ENCODE peak calls at places on chromosomes 13 and 19, in seven cellular contexts. L, A, P, W, C, S and X are unnamed samples.

GRCh38 chr13:110341445-110342247 is 34.6 kb downstream of the COL4A2 start:
- DNase-seq in L (no peak), A (peak), P (no peak), W (no peak), C (no peak), S (peak), X (no peak)

GRCh38 chr13:32124743-32125142 is 93.2 kb downstream of the FRY start:
- DNase-seq in L (no peak), A (no peak), P (no peak), W (no peak), C (no peak), S (no peak), X (no peak)

GRCh38 chr19:50803633-50804419 is 13.6 kb downstream of the ACP4 start:
- DNase-seq in L (no peak), A (no peak), P (peak), W (peak), C (no peak), S (no peak), X (peak)

GRCh38 chr19:55336101-55336500 is 3.6 kb upstream of the KMT5C start:
- DNase-seq in L (no peak), A (no peak), P (no peak), W (no peak), C (no peak), S (no peak), X (no peak)

GRCh38 chr13:61685683-61686013 is 270.0 kb upstream of the PCDH20 start:
- DNase-seq in L (no peak), A (no peak), P (no peak), W (peak), C (peak), S (peak), X (no peak)

GRCh38 chr13:20160346-20161274 is at the start of gene GJA3:
- DNase-seq in L (no peak), A (peak), P (peak), W (peak), C (no peak), S (peak), X (peak)

GRCh38 chr13:33252103-33252502 is 33.5 kb downstream of the STARD13 start:
- DNase-seq in L (no peak), A (peak), P (no peak), W (no peak), C (no peak), S (no peak), X (no peak)

GRCh38 chr13:95608640-95609280 is 35.7 kb downstream of the DZIP1 start:
- DNase-seq in L (no peak), A (no peak), P (no peak), W (no peak), C (no peak), S (no peak), X (no peak)

GRCh38 chr13:47133024-47133445 is 236.2 kb upstream of the HTR2A start:
- DNase-seq in L (no peak), A (no peak), P (no peak), W (no peak), C (no peak), S (peak), X (no peak)

GRCh38 chr13:110676511-110677204 is 29.3 kb downstream of the CARS2 start:
- DNase-seq in L (no peak), A (no peak), P (peak), W (no peak), C (no peak), S (no peak), X (no peak)

GRCh38 chr13:105702441-105702840 is 833.0 kb downstream of the EFNB2 start:
- DNase-seq in L (no peak), A (no peak), P (no peak), W (no peak), C (no peak), S (no peak), X (no peak)

GRCh38 chr13:44573790-44574465 is 2.2 kb downstream of the TSC22D1 start:
- DNase-seq in L (no peak), A (no peak), P (no peak), W (no peak), C (no peak), S (peak), X (peak)

GRCh38 chr19:30390356-30390988 is 18.3 kb downstream of the ZNF536 start:
- DNase-seq in L (no peak), A (no peak), P (no peak), W (no peak), C (peak), S (no peak), X (no peak)

GRCh38 chr19:13053761-13054604 is 48.7 kb downstream of the LYL1 start:
- DNase-seq in L (peak), A (peak), P (no peak), W (no peak), C (peak), S (peak), X (peak)

GRCh38 chr13:68099616-68100015 is 869.5 kb upstream of the PCDH9 start:
- DNase-seq in L (no peak), A (no peak), P (no peak), W (no peak), C (no peak), S (peak), X (no peak)

GRCh38 chr19:33297401-33298145 is 4.8 kb downstream of the CEBPA start:
- DNase-seq in L (peak), A (no peak), P (no peak), W (no peak), C (peak), S (no peak), X (no peak)

GRCh38 chr13:94433055-94433947 is 46.2 kb downstream of the DCT start:
- DNase-seq in L (no peak), A (no peak), P (peak), W (peak), C (no peak), S (peak), X (no peak)

GRCh38 chr19:31282346-31282745 is 66.9 kb downstream of the TSHZ3 start:
- DNase-seq in L (no peak), A (no peak), P (no peak), W (no peak), C (no peak), S (no peak), X (no peak)

GRCh38 chr19:42494321-42494720 is 34.0 kb downstream of the CEACAM1 start:
- DNase-seq in L (no peak), A (no peak), P (no peak), W (no peak), C (no peak), S (no peak), X (no peak)

GRCh38 chr13:90867336-90867683 is 480.2 kb upstream of the MIR17HG start:
- DNase-seq in L (peak), A (peak), P (peak), W (peak), C (peak), S (peak), X (peak)

GRCh38 chr13:50119593-50119992 is 104.3 kb downstream of the KCNRG start:
- DNase-seq in L (no peak), A (no peak), P (no peak), W (no peak), C (no peak), S (peak), X (no peak)

GRCh38 chr19:39301562-39301961 is 5.4 kb downstream of the IFNL1 start:
- DNase-seq in L (no peak), A (no peak), P (no peak), W (no peak), C (no peak), S (no peak), X (no peak)

GRCh38 chr13:21326155-21327030 is 132.7 kb downstream of the ZDHHC20 start:
- DNase-seq in L (peak), A (no peak), P (peak), W (no peak), C (no peak), S (peak), X (peak)

GRCh38 chr13:31138515-31138914 is 23.2 kb downstream of the HSPH1 start:
- DNase-seq in L (no peak), A (no peak), P (no peak), W (no peak), C (no peak), S (peak), X (no peak)

GRCh38 chr19:50639121-50640112 is at the start of gene SYT3:
- DNase-seq in L (peak), A (peak), P (peak), W (peak), C (no peak), S (peak), X (peak)

GRCh38 chr19:610801-611505 is 21.3 kb downstream of the HCN2 start:
- DNase-seq in L (peak), A (peak), P (peak), W (no peak), C (peak), S (peak), X (peak)

GRCh38 chr13:79384022-79384610 is 21.9 kb downstream of the RBM26 start:
- DNase-seq in L (no peak), A (no peak), P (no peak), W (no peak), C (no peak), S (no peak), X (no peak)

GRCh38 chr19:49820125-49820524 is 2.0 kb downstream of the MED25 start:
- DNase-seq in L (no peak), A (no peak), P (no peak), W (peak), C (no peak), S (peak), X (no peak)

GRCh38 chr13:44903596-44903995 is 85.7 kb downstream of the NUFIP1 start:
- DNase-seq in L (peak), A (peak), P (no peak), W (no peak), C (no peak), S (peak), X (peak)

GRCh38 chr13:81540777-81541176 is 1199.9 kb upstream of the SPRY2 start:
- DNase-seq in L (no peak), A (no peak), P (no peak), W (no peak), C (no peak), S (no peak), X (no peak)

GRCh38 chr19:55069137-55069858 is 6.3 kb upstream of the RDH13 start:
- DNase-seq in L (no peak), A (peak), P (no peak), W (peak), C (no peak), S (peak), X (no peak)

GRCh38 chr19:37928527-37929286 is 21.7 kb downstream of the SIPA1L3 start:
- DNase-seq in L (no peak), A (no peak), P (no peak), W (no peak), C (peak), S (no peak), X (no peak)

GRCh38 chr19:33446918-33447293 is 73.4 kb downstream of the CEBPG start:
- DNase-seq in L (peak), A (no peak), P (no peak), W (no peak), C (peak), S (no peak), X (no peak)

GRCh38 chr13:19596960-19597361 is 35.6 kb upstream of the TPTE2 start:
- DNase-seq in L (no peak), A (no peak), P (no peak), W (no peak), C (no peak), S (peak), X (peak)

GRCh38 chr13:33349996-33350826 is 64.7 kb upstream of the STARD13 start:
- DNase-seq in L (peak), A (peak), P (no peak), W (no peak), C (no peak), S (peak), X (peak)

GRCh38 chr13:85266331-85266730 is 532.9 kb downstream of the SLITRK6 start:
- DNase-seq in L (no peak), A (no peak), P (no peak), W (no peak), C (no peak), S (no peak), X (no peak)

GRCh38 chr13:112892759-112893569 is 76.0 kb upstream of the MCF2L start:
- DNase-seq in L (peak), A (no peak), P (no peak), W (no peak), C (peak), S (no peak), X (no peak)

GRCh38 chr19:3319643-3320353 is 46.6 kb upstream of the NFIC start:
- DNase-seq in L (no peak), A (no peak), P (no peak), W (no peak), C (no peak), S (no peak), X (no peak)

GRCh38 chr13:87671824-87672603 is 843 bp downstream of the SLITRK5 start:
- DNase-seq in L (no peak), A (no peak), P (no peak), W (no peak), C (peak), S (no peak), X (peak)

GRCh38 chr13:65555973-65556372 is 1674.2 kb downstream of the PCDH9 start:
- DNase-seq in L (no peak), A (no peak), P (no peak), W (peak), C (no peak), S (no peak), X (no peak)